ENCODE peak calls at places on chromosomes 3 and 15, in six cellular contexts. D is stimulated activated CD4-positive, alpha-beta T cell treated with anti-CD3 and anti-CD28 coated beads, TNF-alpha, amount 100 ng/mL, for 1 hour; N is GM23338; R is ELR; A is activated CD4-positive, alpha-beta memory T cell treated with anti-CD3 and anti-CD28 coated beads, Interleukin-2, amount 10 ng/mL, durations not matched to agents 7 days and 5 days; H is HTR-8/SVneo. W is an unnamed sample.

GRCh38 chr3:177519588-177519987 is 322.3 kb upstream of the TBL1XR1 start:
- DNase-seq in D (no peak), A (no peak), H (no peak), N (no peak), R (peak; percentile 2), W (no peak)

GRCh38 chr3:57402675-57403074 is 110.2 kb upstream of the ASB14 start:
- DNase-seq in R (no peak), A (no peak), D (no peak), H (no peak), N (no peak), W (no peak)

GRCh38 chr3:169686278-169686677 is 22.8 kb upstream of the MECOM start:
- DNase-seq in N (no peak), H (no peak), A (no peak), R (no peak), D (no peak), W (no peak)

GRCh38 chr3:47491186-47491585 is 15.4 kb upstream of the SCAP start:
- DNase-seq in D (no peak), R (no peak), N (no peak), A (no peak), H (no peak), W (no peak)

GRCh38 chr3:38648659-38649499 is 608 bp downstream of the SCN5A start:
- DNase-seq in D (no peak), H (no peak), N (peak; percentile 62), A (no peak), R (no peak), W (no peak)

GRCh38 chr15:39745415-39745814 is 37.2 kb downstream of the FSIP1 start:
- DNase-seq in R (no peak), H (no peak), D (no peak), N (no peak), A (no peak), W (no peak)

GRCh38 chr3:172125963-172126403 is 86.6 kb downstream of the FNDC3B start:
- DNase-seq in H (no peak), D (no peak), R (peak; percentile 55), A (no peak), N (no peak), W (no peak)

GRCh38 chr3:66253790-66254620 is 33.2 kb downstream of the SLC25A26 start:
- DNase-seq in D (no peak), R (peak; percentile 45), A (no peak), N (peak; percentile 45), H (peak; percentile 13), W (peak; percentile 12)

GRCh38 chr3:12959838-12960378 is 113.3 kb downstream of the IQSEC1 start:
- DNase-seq in H (no peak), A (no peak), R (no peak), D (no peak), N (peak; percentile 48), W (no peak)

GRCh38 chr3:161310649-161311423 is 60.5 kb downstream of the SPTSSB start:
- DNase-seq in R (no peak), N (no peak), H (no peak), D (no peak), A (peak; percentile 78), W (no peak)

GRCh38 chr15:25175033-25175788 is 220.4 kb downstream of the SNRPN start:
- DNase-seq in N (no peak), R (no peak), D (no peak), A (peak; percentile 7), H (no peak), W (no peak)

GRCh38 chr3:36227982-36228381 is 152.3 kb upstream of the STAC start:
- DNase-seq in A (no peak), R (no peak), D (no peak), N (no peak), H (no peak), W (no peak)

GRCh38 chr3:64650710-64651109 is 37.1 kb downstream of the ADAMTS9 start:
- DNase-seq in N (no peak), D (no peak), H (no peak), R (no peak), A (no peak), W (no peak)

GRCh38 chr3:37087870-37088269 is 86.5 kb downstream of the LRRFIP2 start:
- DNase-seq in H (no peak), A (no peak), D (no peak), N (no peak), R (no peak), W (no peak)

GRCh38 chr15:41923424-41923999 is 29.7 kb upstream of the SPTBN5 start:
- DNase-seq in R (no peak), A (no peak), N (no peak), D (no peak), H (no peak), W (no peak)

GRCh38 chr3:45105855-45106655 is 40.1 kb downstream of the CDCP1 start:
- DNase-seq in H (peak; percentile 28), A (peak; percentile 81), R (peak; percentile 94), D (no peak), N (no peak), W (no peak)

GRCh38 chr3:188489639-188490405 is 335.9 kb downstream of the LPP start:
- DNase-seq in R (peak; percentile 73), D (no peak), H (no peak), N (no peak), A (no peak), W (no peak)

GRCh38 chr3:65785065-65785645 is 253.6 kb downstream of the MAGI1 start:
- DNase-seq in A (no peak), H (peak; percentile 41), R (peak; percentile 72), N (peak; percentile 85), D (no peak), W (peak; percentile 72)

GRCh38 chr15:97759363-97759762 is 201.1 kb upstream of the ARRDC4 start:
- DNase-seq in N (no peak), A (no peak), H (no peak), D (no peak), R (peak; percentile 34), W (no peak)

GRCh38 chr15:47885921-47886320 is 168.6 kb downstream of the SEMA6D start:
- DNase-seq in N (peak; percentile 27), D (no peak), A (no peak), R (peak; percentile 62), H (peak; percentile 31), W (peak; percentile 21)

W was measured in neural progenitor cell.